ENCODE peak calls at places on chromosome 14, in eight cellular contexts. U, G, C, W, Z, M, F and O are unnamed samples.

GRCh38 chr14:97978336-97978735 is 1181.2 kb downstream of the VRK1 start:
- DNase-seq in Z (peak; percentile 50), U (peak; percentile 87), M (peak; percentile 57), C (no peak), F (peak; percentile 77), G (no peak), W (peak; percentile 80), O (peak; percentile 84)

GRCh38 chr14:60079723-60080122 is 12.0 kb upstream of the PCNX4 start:
- DNase-seq in M (no peak), U (peak; percentile 1), C (no peak), F (no peak), W (no peak), Z (no peak), G (peak; percentile 26), O (no peak)

GRCh38 chr14:70808023-70808401 is 1.3 kb downstream of the MAP3K9 start:
- DNase-seq in G (no peak), U (peak; percentile 70), W (peak; percentile 77), F (peak; percentile 61), M (peak; percentile 81), Z (no peak), C (no peak), O (no peak)

GRCh38 chr14:68458840-68459469 is 333.9 kb downstream of the ZFP36L1 start:
- DNase-seq in F (no peak), W (peak; percentile 99), U (peak; percentile 55), M (no peak), G (no peak), Z (no peak), C (no peak), O (peak; percentile 80)

GRCh38 chr14:55141812-55142211 is 12.8 kb downstream of the LGALS3 start:
- DNase-seq in G (no peak), Z (no peak), C (no peak), U (no peak), M (no peak), F (no peak), W (no peak), O (no peak)

GRCh38 chr14:90556666-90557450 is 160.0 kb downstream of the CALM1 start:
- DNase-seq in G (no peak), C (no peak), W (no peak), U (no peak), F (peak; percentile 28), Z (no peak), M (no peak), O (no peak)

GRCh38 chr14:88321692-88322504 is 1.2 kb downstream of the KCNK10 start:
- DNase-seq in Z (no peak), W (no peak), G (no peak), U (peak; percentile 36), M (no peak), C (no peak), F (no peak), O (no peak)

GRCh38 chr14:100645986-100646314 is 58.7 kb upstream of the BEGAIN start:
- DNase-seq in Z (no peak), U (no peak), C (no peak), W (no peak), G (no peak), F (no peak), M (no peak), O (no peak)

GRCh38 chr14:101851716-101852395 is 90.3 kb downstream of the PPP2R5C start:
- DNase-seq in F (no peak), M (no peak), C (peak; percentile 7), Z (no peak), U (no peak), W (no peak), G (peak; percentile 85), O (no peak)

GRCh38 chr14:42378880-42379279 is 772.2 kb downstream of the LRFN5 start:
- DNase-seq in G (no peak), C (no peak), W (no peak), Z (no peak), M (no peak), U (no peak), F (no peak), O (no peak)

GRCh38 chr14:105093426-105094192 is 28.4 kb upstream of the GPR132 start:
- DNase-seq in M (peak; percentile 88), W (peak; percentile 88), F (peak; percentile 89), U (peak; percentile 88), G (peak; percentile 28), C (no peak), Z (peak; percentile 80), O (peak; percentile 81)

GRCh38 chr14:103607822-103608221 is 21.2 kb upstream of the KLC1 start:
- DNase-seq in M (no peak), W (no peak), F (no peak), Z (no peak), C (no peak), U (no peak), G (no peak), O (no peak)

GRCh38 chr14:105448706-105449111 is 25.9 kb upstream of the CRIP2 start:
- DNase-seq in G (peak; percentile 16), U (peak; percentile 61), W (peak; percentile 60), Z (peak; percentile 23), M (peak; percentile 70), F (peak; percentile 79), C (no peak), O (peak; percentile 85)

GRCh38 chr14:21095430-21096205 is 2.8 kb downstream of the ZNF219 start:
- DNase-seq in U (peak; percentile 84), Z (no peak), C (no peak), W (peak; percentile 55), G (no peak), M (no peak), F (no peak), O (no peak)

GRCh38 chr14:22887260-22887989 is 4.4 kb downstream of the REM2 start:
- DNase-seq in W (peak; percentile 94), Z (no peak), M (peak; percentile 96), C (no peak), F (no peak), U (peak; percentile 65), G (no peak), O (no peak)

GRCh38 chr14:68349900-68350323 is 443.0 kb downstream of the ZFP36L1 start:
- DNase-seq in F (no peak), W (no peak), M (no peak), G (no peak), U (no peak), Z (no peak), C (no peak), O (no peak)

GRCh38 chr14:37035401-37035800 is 137.0 kb downstream of the SLC25A21 start:
- DNase-seq in F (no peak), Z (no peak), U (no peak), W (no peak), M (no peak), C (no peak), G (no peak), O (no peak)

GRCh38 chr14:37658174-37658573 is 62.7 kb downstream of the TTC6 start:
- DNase-seq in M (no peak), U (no peak), C (no peak), F (no peak), Z (no peak), W (no peak), G (no peak), O (no peak)

GRCh38 chr14:66234411-66234810 is 251.8 kb upstream of the CCDC196 start:
- DNase-seq in U (no peak), Z (no peak), C (no peak), W (no peak), M (no peak), G (no peak), F (no peak), O (no peak)

GRCh38 chr14:87864356-87865230 is 128.4 kb downstream of the GALC start:
- DNase-seq in G (no peak), Z (no peak), M (no peak), W (peak; percentile 38), C (no peak), F (no peak), U (no peak), O (no peak)

GRCh38 chr14:61891251-61891650 is 129.0 kb downstream of the SNAPC1 start:
- DNase-seq in F (no peak), G (no peak), Z (no peak), W (peak; percentile 39), C (no peak), M (no peak), U (no peak), O (no peak)

GRCh38 chr14:92224348-92224954 is 98.5 kb upstream of the SLC24A4 start:
- DNase-seq in F (no peak), W (no peak), Z (no peak), C (no peak), M (no peak), G (no peak), U (no peak), O (no peak)